ENCODE peak calls at places on chromosomes 16 and 17, in four cellular contexts. D is T-helper 1 cell; M is kidney; T is effector memory CD8-positive, alpha-beta T cell. B is an unnamed sample.
A peak's percentile ranks its signal among the peaks of the same experiment; 100 is the strongest.

GRCh38 chr17:83128306-83129240 is 49.2 kb downstream of the METRNL start:
- DNase-seq in M (peak; percentile 55), T (no peak), D (no peak), B (no peak)

GRCh38 chr17:4853195-4853762 is 20.1 kb downstream of the MINK1 start:
- DNase-seq in M (no peak), T (peak; percentile 23), D (no peak), B (peak; percentile 20)

GRCh38 chr17:9307313-9307998 is 268.2 kb downstream of the STX8 start:
- DNase-seq in M (no peak), D (no peak), T (no peak), B (no peak)

GRCh38 chr17:42286411-42287295 is 1.6 kb upstream of the STAT5A start:
- DNase-seq in M (peak; percentile 53), T (no peak), D (no peak), B (no peak)

GRCh38 chr17:77409282-77410161 is 268.8 kb downstream of the SEC14L1 start:
- DNase-seq in M (peak; percentile 70), D (peak; percentile 44), T (peak; percentile 58), B (no peak)

GRCh38 chr17:31535581-31535981 is 144.1 kb downstream of the RAB11FIP4 start:
- DNase-seq in M (peak; percentile 46), D (no peak), T (no peak), B (no peak)

GRCh38 chr17:67489273-67489672 is 112.2 kb downstream of the PITPNC1 start:
- DNase-seq in M (no peak), T (no peak), D (no peak), B (no peak)

GRCh38 chr17:40485851-40486512 is 15.4 kb downstream of the TNS4 start:
- DNase-seq in T (no peak), M (peak; percentile 68), D (peak; percentile 54), B (no peak)

GRCh38 chr17:17236295-17237025 is 508 bp downstream of the FLCN start:
- DNase-seq in M (no peak), D (no peak), T (peak; percentile 6), B (peak; percentile 22)

GRCh38 chr17:74437702-74438101 is 5.8 kb downstream of the GPRC5C start:
- DNase-seq in M (no peak), D (no peak), T (no peak), B (no peak)

GRCh38 chr16:58476791-58477190 is 23.2 kb upstream of the NDRG4 start:
- DNase-seq in D (no peak), M (no peak), T (no peak), B (no peak)

GRCh38 chr17:538096-538973 is 176.3 kb downstream of the VPS53 start:
- DNase-seq in M (no peak), T (no peak), D (no peak), B (no peak)

GRCh38 chr17:39867084-39867890 is 715 bp upstream of the ZPBP2 start:
- DNase-seq in T (peak; percentile 67), M (no peak), D (peak; percentile 78), B (no peak)

GRCh38 chr16:71709231-71709781 is 15.2 kb downstream of the PHLPP2 start:
- DNase-seq in D (no peak), M (no peak), T (no peak), B (no peak)

GRCh38 chr16:11596572-11597226 is 10.0 kb upstream of the LITAF start:
- DNase-seq in M (no peak), T (no peak), D (no peak), B (no peak)

GRCh38 chr16:54546481-54546880 is 259.9 kb upstream of the IRX3 start:
- DNase-seq in D (no peak), M (no peak), T (no peak), B (no peak)

GRCh38 chr16:2846511-2847310 is 11.3 kb downstream of the PRSS22 start:
- DNase-seq in D (no peak), T (no peak), M (no peak), B (no peak)

GRCh38 chr16:67240506-67240905 is 6.8 kb downstream of the FHOD1 start:
- DNase-seq in T (no peak), D (no peak), M (peak; percentile 39), B (no peak)

GRCh38 chr17:45283711-45284110 is 21.8 kb upstream of the SPATA32 start:
- DNase-seq in M (peak; percentile 35), D (no peak), T (no peak), B (no peak)

GRCh38 chr17:37233001-37233400 is 142.8 kb upstream of the C17orf78 start:
- DNase-seq in T (no peak), D (no peak), M (no peak), B (no peak)

GRCh38 chr17:6328279-6328678 is 106.6 kb downstream of the AIPL1 start:
- DNase-seq in D (no peak), M (no peak), T (no peak), B (no peak)

GRCh38 chr17:81722184-81723120 is 10.4 kb downstream of the SLC25A10 start:
- DNase-seq in M (peak; percentile 91), D (no peak), T (no peak), B (no peak)

GRCh38 chr17:65109543-65109942 is 27.6 kb upstream of the RGS9 start:
- DNase-seq in D (no peak), T (no peak), M (no peak), B (no peak)

GRCh38 chr17:17439971-17440843 is 36.6 kb upstream of the MED9 start:
- DNase-seq in M (peak; percentile 91), D (peak; percentile 68), T (peak; percentile 81), B (peak; percentile 62)

GRCh38 chr17:9684955-9685621 is 39.8 kb downstream of the USP43 start:
- DNase-seq in M (no peak), D (no peak), T (no peak), B (no peak)

GRCh38 chr16:73040136-73040535 is 7.8 kb downstream of the ZFHX3 start:
- DNase-seq in D (no peak), M (no peak), T (no peak), B (no peak)

GRCh38 chr16:1661826-1662225 is 16.3 kb upstream of the JPT2 start:
- DNase-seq in M (no peak), D (no peak), T (no peak), B (no peak)

GRCh38 chr16:9046667-9047055 is 44.8 kb upstream of the HAPSTR1 start:
- DNase-seq in M (no peak), T (no peak), D (no peak), B (no peak)

GRCh38 chr16:57310801-57311200 is 26.3 kb upstream of the PLLP start:
- DNase-seq in T (no peak), D (no peak), M (no peak), B (no peak)

GRCh38 chr16:49649013-49649785 is 206.7 kb downstream of the ZNF423 start:
- DNase-seq in M (no peak), D (no peak), T (no peak), B (no peak)

GRCh38 chr16:65195998-65196397 is 74.1 kb upstream of the CDH11 start:
- DNase-seq in T (no peak), M (no peak), D (no peak), B (no peak)

GRCh38 chr17:40884708-40885512 is at the start of gene KRT20:
- DNase-seq in M (no peak), D (no peak), T (no peak), B (no peak)